ENCODE peak calls at places on chromosomes 16 and 17, in six cellular contexts. One of them, this sample, is unnamed.
A peak's percentile ranks its signal among the peaks of the same experiment; 100 is the strongest.

GRCh38 chr17:5499790-5500189 is 13.4 kb downstream of the MIS12 start:
- DNase-seq in tibial artery: no peak
- DNase-seq in A549: no peak
- DNase-seq in hepatocyte: peak; percentile 39
- DNase-seq in neuronal stem cell: peak; percentile 35
- DNase-seq in effector memory CD4-positive, alpha-beta T cell: no peak
- DNase-seq in this sample: no peak

GRCh38 chr17:16106161-16106891 is 106.7 kb downstream of the TTC19 start:
- DNase-seq in hepatocyte: peak; percentile 34
- DNase-seq in A549: no peak
- DNase-seq in effector memory CD4-positive, alpha-beta T cell: no peak
- DNase-seq in tibial artery: no peak
- DNase-seq in neuronal stem cell: no peak
- DNase-seq in this sample: no peak

GRCh38 chr17:78433780-78434335 is 55.4 kb downstream of the PGS1 start:
- DNase-seq in A549: no peak
- DNase-seq in hepatocyte: no peak
- DNase-seq in tibial artery: no peak
- DNase-seq in neuronal stem cell: no peak
- DNase-seq in effector memory CD4-positive, alpha-beta T cell: no peak
- DNase-seq in this sample: no peak

GRCh38 chr17:11318207-11318606 is 77.2 kb downstream of the SHISA6 start:
- DNase-seq in tibial artery: no peak
- DNase-seq in effector memory CD4-positive, alpha-beta T cell: no peak
- DNase-seq in hepatocyte: no peak
- DNase-seq in A549: no peak
- DNase-seq in neuronal stem cell: no peak
- DNase-seq in this sample: no peak

GRCh38 chr16:78364501-78364900 is 265.0 kb downstream of the WWOX start:
- DNase-seq in hepatocyte: no peak
- DNase-seq in tibial artery: no peak
- DNase-seq in neuronal stem cell: no peak
- DNase-seq in effector memory CD4-positive, alpha-beta T cell: no peak
- DNase-seq in A549: no peak
- DNase-seq in this sample: no peak

GRCh38 chr17:61457226-61457983 is 5.2 kb downstream of the TBX4 start:
- DNase-seq in effector memory CD4-positive, alpha-beta T cell: no peak
- DNase-seq in tibial artery: no peak
- DNase-seq in A549: no peak
- DNase-seq in neuronal stem cell: no peak
- DNase-seq in hepatocyte: no peak
- DNase-seq in this sample: no peak

GRCh38 chr16:53220585-53220984 is 165.8 kb downstream of the CHD9 start:
- DNase-seq in effector memory CD4-positive, alpha-beta T cell: no peak
- DNase-seq in tibial artery: no peak
- DNase-seq in neuronal stem cell: no peak
- DNase-seq in A549: no peak
- DNase-seq in hepatocyte: peak; percentile 5
- DNase-seq in this sample: no peak

GRCh38 chr16:68083239-68083781 is 1.9 kb upstream of the NFATC3 start:
- DNase-seq in hepatocyte: no peak
- DNase-seq in neuronal stem cell: no peak
- DNase-seq in effector memory CD4-positive, alpha-beta T cell: no peak
- DNase-seq in tibial artery: no peak
- DNase-seq in A549: no peak
- DNase-seq in this sample: no peak

GRCh38 chr16:48500981-48501380 is 109.0 kb downstream of the N4BP1 start:
- DNase-seq in tibial artery: no peak
- DNase-seq in neuronal stem cell: no peak
- DNase-seq in effector memory CD4-positive, alpha-beta T cell: no peak
- DNase-seq in A549: no peak
- DNase-seq in hepatocyte: no peak
- DNase-seq in this sample: no peak

GRCh38 chr16:83895243-83895642 is 3.7 kb upstream of the MLYCD start:
- DNase-seq in hepatocyte: no peak
- DNase-seq in effector memory CD4-positive, alpha-beta T cell: no peak
- DNase-seq in A549: no peak
- DNase-seq in tibial artery: no peak
- DNase-seq in neuronal stem cell: no peak
- DNase-seq in this sample: no peak

GRCh38 chr17:77490361-77491183 is 349.8 kb downstream of the SEC14L1 start:
- DNase-seq in neuronal stem cell: no peak
- DNase-seq in effector memory CD4-positive, alpha-beta T cell: no peak
- DNase-seq in A549: no peak
- DNase-seq in hepatocyte: no peak
- DNase-seq in tibial artery: no peak
- DNase-seq in this sample: no peak

GRCh38 chr17:16052486-16052885 is 52.9 kb downstream of the TTC19 start:
- DNase-seq in hepatocyte: no peak
- DNase-seq in neuronal stem cell: no peak
- DNase-seq in tibial artery: no peak
- DNase-seq in effector memory CD4-positive, alpha-beta T cell: no peak
- DNase-seq in A549: no peak
- DNase-seq in this sample: no peak

GRCh38 chr17:32854834-32855389 is 22.0 kb downstream of the MYO1D start:
- DNase-seq in neuronal stem cell: no peak
- DNase-seq in A549: no peak
- DNase-seq in effector memory CD4-positive, alpha-beta T cell: no peak
- DNase-seq in hepatocyte: peak; percentile 21
- DNase-seq in tibial artery: no peak
- DNase-seq in this sample: no peak

GRCh38 chr17:39740357-39741111 is 2.8 kb downstream of the GRB7 start:
- DNase-seq in hepatocyte: peak; percentile 75
- DNase-seq in effector memory CD4-positive, alpha-beta T cell: no peak
- DNase-seq in tibial artery: no peak
- DNase-seq in A549: peak; percentile 60
- DNase-seq in neuronal stem cell: no peak
- DNase-seq in this sample: peak; percentile 60

GRCh38 chr16:88633684-88634140 is 4.7 kb upstream of the IL17C start:
- DNase-seq in A549: peak; percentile 53
- DNase-seq in tibial artery: peak; percentile 37
- DNase-seq in effector memory CD4-positive, alpha-beta T cell: peak; percentile 53
- DNase-seq in neuronal stem cell: no peak
- DNase-seq in hepatocyte: peak; percentile 69
- DNase-seq in this sample: peak; percentile 60

GRCh38 chr17:32445976-32446375 is 1.7 kb downstream of the PSMD11 start:
- DNase-seq in A549: peak; percentile 35
- DNase-seq in hepatocyte: no peak
- DNase-seq in neuronal stem cell: no peak
- DNase-seq in tibial artery: no peak
- DNase-seq in effector memory CD4-positive, alpha-beta T cell: no peak
- DNase-seq in this sample: no peak

GRCh38 chr16:66416136-66416535 is 11.0 kb upstream of the BEAN1 start:
- DNase-seq in tibial artery: no peak
- DNase-seq in A549: no peak
- DNase-seq in neuronal stem cell: no peak
- DNase-seq in hepatocyte: no peak
- DNase-seq in effector memory CD4-positive, alpha-beta T cell: no peak
- DNase-seq in this sample: no peak

GRCh38 chr16:89363621-89364393 is 126.6 kb downstream of the ANKRD11 start:
- DNase-seq in hepatocyte: peak; percentile 63
- DNase-seq in effector memory CD4-positive, alpha-beta T cell: peak; percentile 57
- DNase-seq in A549: peak; percentile 65
- DNase-seq in tibial artery: no peak
- DNase-seq in neuronal stem cell: no peak
- DNase-seq in this sample: peak; percentile 51

GRCh38 chr17:72369366-72369765 is 248.5 kb downstream of the SOX9 start:
- DNase-seq in A549: no peak
- DNase-seq in hepatocyte: no peak
- DNase-seq in tibial artery: no peak
- DNase-seq in neuronal stem cell: no peak
- DNase-seq in effector memory CD4-positive, alpha-beta T cell: no peak
- DNase-seq in this sample: no peak

GRCh38 chr17:67528751-67529436 is 151.8 kb downstream of the PITPNC1 start:
- DNase-seq in hepatocyte: peak; percentile 88
- DNase-seq in effector memory CD4-positive, alpha-beta T cell: no peak
- DNase-seq in neuronal stem cell: peak; percentile 40
- DNase-seq in A549: peak; percentile 81
- DNase-seq in tibial artery: peak; percentile 71
- DNase-seq in this sample: peak; percentile 71

GRCh38 chr16:20952144-20952797 is 51.7 kb downstream of the LYRM1 start:
- DNase-seq in effector memory CD4-positive, alpha-beta T cell: no peak
- DNase-seq in neuronal stem cell: no peak
- DNase-seq in tibial artery: no peak
- DNase-seq in A549: no peak
- DNase-seq in hepatocyte: no peak
- DNase-seq in this sample: no peak

DNA sequence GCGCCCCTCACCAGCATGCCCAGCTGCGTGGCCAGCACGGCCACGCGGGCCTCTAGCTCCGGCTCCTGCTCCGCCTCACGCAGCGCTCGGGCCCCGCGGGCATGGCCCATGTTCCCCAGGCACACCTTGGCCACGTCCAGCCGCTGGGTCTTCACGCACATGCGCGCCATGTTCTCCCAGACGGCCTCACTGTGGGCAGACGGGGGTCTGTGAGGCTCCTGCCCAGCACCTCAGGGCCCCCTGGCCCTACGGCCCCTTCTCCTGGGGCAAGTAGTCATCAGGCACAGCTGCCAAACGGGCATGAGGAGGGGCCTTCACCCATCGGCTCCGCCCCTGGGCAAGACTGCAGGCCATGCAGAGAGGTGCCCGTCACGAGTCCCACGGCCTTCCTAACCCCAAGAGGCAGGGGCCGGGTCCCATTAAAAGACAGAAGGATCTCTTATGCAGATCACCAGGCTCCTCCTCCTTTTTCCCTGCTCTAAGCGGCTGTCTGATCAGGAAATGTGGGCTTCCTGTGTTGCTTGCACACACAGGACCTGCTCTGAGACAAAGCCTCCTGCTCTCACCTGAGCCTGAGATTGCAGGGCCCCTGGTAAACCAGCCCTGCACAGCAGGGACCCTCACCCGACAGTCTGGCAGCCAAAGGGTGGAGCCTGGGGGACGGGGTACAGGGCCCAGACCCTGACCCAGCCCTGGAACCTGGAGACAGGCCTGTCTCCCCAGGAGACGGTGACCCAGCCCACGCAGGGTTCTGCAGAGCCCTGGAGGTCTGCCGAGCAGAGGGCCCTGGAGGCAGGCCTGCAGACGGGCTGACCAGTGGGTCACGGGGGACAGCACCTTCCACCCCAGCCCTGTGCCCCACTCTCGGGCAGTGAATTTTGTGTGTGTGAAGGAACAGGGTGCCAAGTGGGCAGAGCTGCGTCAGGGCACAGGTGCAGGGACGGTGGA is 6.6 kb upstream of the TMEM204 start:
- DNase-seq in neuronal stem cell: no peak
- DNase-seq in effector memory CD4-positive, alpha-beta T cell: no peak
- DNase-seq in A549: no peak
- DNase-seq in hepatocyte: no peak
- DNase-seq in tibial artery: no peak
- DNase-seq in this sample: no peak
- H3K4me1 ChIP-seq in neuronal stem cell: no peaks in the 10 kb centered on the region
- H3K4me1 ChIP-seq in effector memory CD4-positive, alpha-beta T cell: peaks cover 21% of the 10 kb centered on the region
- H3K4me1 ChIP-seq in A549: no peaks in the 10 kb centered on the region
- H3K4me1 ChIP-seq in hepatocyte: peaks cover 19% of the 10 kb centered on the region
- H3K4me1 ChIP-seq in tibial artery: no peaks in the 10 kb centered on the region
- H3K4me1 ChIP-seq in this sample: peaks cover 5% of the 10 kb centered on the region

DNA sequence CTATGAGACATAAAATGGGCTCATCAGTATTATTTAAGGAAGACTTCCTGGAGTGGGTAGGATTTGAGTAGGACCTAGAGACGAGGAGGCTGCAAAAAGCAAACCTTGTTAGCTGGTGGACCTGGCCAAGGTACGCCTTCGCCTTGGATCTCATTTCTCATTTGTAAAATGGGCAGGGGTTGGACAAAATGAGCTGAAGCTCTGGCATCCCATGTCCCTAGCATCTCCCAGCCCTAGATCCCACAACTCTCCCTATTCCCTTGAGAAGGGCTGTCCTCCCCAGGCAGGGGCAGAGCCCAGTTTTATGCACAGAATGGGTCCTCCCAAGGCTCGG is 306 bp upstream of the SPATA20 start:
- DNase-seq in hepatocyte: no peak
- DNase-seq in A549: no peak
- DNase-seq in neuronal stem cell: no peak
- DNase-seq in effector memory CD4-positive, alpha-beta T cell: no peak
- DNase-seq in tibial artery: no peak
- DNase-seq in this sample: no peak
- H3K4me3 ChIP-seq in hepatocyte: no peak overlapping the region
- H3K4me3 ChIP-seq in A549: no peak overlapping the region
- H3K4me3 ChIP-seq in neuronal stem cell: peak overlapping the region; percentile 59
- H3K4me3 ChIP-seq in effector memory CD4-positive, alpha-beta T cell: peak overlapping the region; percentile 42
- H3K4me3 ChIP-seq in tibial artery: peak overlapping the region; percentile 55
- H3K4me3 ChIP-seq in this sample: peak overlapping the region; percentile 48

GRCh38 chr17:80453126-80453979 is 23.1 kb downstream of the NPTX1 start:
- DNase-seq in neuronal stem cell: no peak
- DNase-seq in effector memory CD4-positive, alpha-beta T cell: no peak
- DNase-seq in A549: no peak
- DNase-seq in hepatocyte: no peak
- DNase-seq in tibial artery: no peak
- DNase-seq in this sample: no peak
- H3K27ac ChIP-seq in neuronal stem cell: no peak overlapping the region
- H3K27ac ChIP-seq in effector memory CD4-positive, alpha-beta T cell: no peak overlapping the region
- H3K27ac ChIP-seq in A549: peak overlapping the region; percentile 96
- H3K27ac ChIP-seq in hepatocyte: no peak overlapping the region
- H3K27ac ChIP-seq in tibial artery: no peak overlapping the region
- H3K27ac ChIP-seq in this sample: no peak overlapping the region

DNA sequence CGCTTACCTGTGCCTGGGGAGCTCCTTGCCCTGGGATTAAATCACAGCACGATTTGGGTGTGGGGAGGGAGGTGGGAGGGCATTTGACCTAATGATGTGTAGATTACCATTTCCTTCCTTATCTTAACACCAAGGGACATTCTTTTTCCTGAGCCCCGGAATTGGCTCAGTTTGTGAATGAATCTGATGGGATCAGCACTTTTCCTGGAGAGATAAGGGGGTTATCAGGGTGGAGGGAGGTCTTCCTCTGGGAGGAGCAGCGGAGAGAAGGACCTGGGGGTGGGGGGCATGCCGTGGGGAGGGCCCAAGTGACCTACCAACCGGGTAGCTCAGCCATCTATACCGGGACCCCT is 90.0 kb upstream of the LHX1 start:
- DNase-seq in tibial artery: no peak
- DNase-seq in hepatocyte: no peak
- DNase-seq in effector memory CD4-positive, alpha-beta T cell: no peak
- DNase-seq in A549: no peak
- DNase-seq in neuronal stem cell: no peak
- DNase-seq in this sample: no peak
- H3K4me1 ChIP-seq in tibial artery: no peaks in the 10 kb centered on the region
- H3K4me1 ChIP-seq in hepatocyte: no peaks in the 10 kb centered on the region
- H3K4me1 ChIP-seq in effector memory CD4-positive, alpha-beta T cell: no peaks in the 10 kb centered on the region
- H3K4me1 ChIP-seq in A549: peaks cover 36% of the 10 kb centered on the region
- H3K4me1 ChIP-seq in neuronal stem cell: no peaks in the 10 kb centered on the region
- H3K4me1 ChIP-seq in this sample: no peaks in the 10 kb centered on the region

GRCh38 chr16:80902306-80903154 is 98.1 kb upstream of the CDYL2 start:
- DNase-seq in A549: no peak
- DNase-seq in neuronal stem cell: no peak
- DNase-seq in tibial artery: no peak
- DNase-seq in effector memory CD4-positive, alpha-beta T cell: no peak
- DNase-seq in hepatocyte: no peak
- DNase-seq in this sample: no peak

GRCh38 chr16:80903616-80904015 is 99.2 kb upstream of the CDYL2 start:
- DNase-seq in tibial artery: no peak
- DNase-seq in neuronal stem cell: no peak
- DNase-seq in hepatocyte: no peak
- DNase-seq in effector memory CD4-positive, alpha-beta T cell: no peak
- DNase-seq in A549: no peak
- DNase-seq in this sample: no peak

GRCh38 chr16:80900593-80900954 is 96.2 kb upstream of the CDYL2 start:
- DNase-seq in A549: no peak
- DNase-seq in effector memory CD4-positive, alpha-beta T cell: no peak
- DNase-seq in neuronal stem cell: no peak
- DNase-seq in tibial artery: no peak
- DNase-seq in hepatocyte: no peak
- DNase-seq in this sample: no peak

GRCh38 chr16:80896778-80897177 is 92.4 kb upstream of the CDYL2 start:
- DNase-seq in A549: no peak
- DNase-seq in hepatocyte: no peak
- DNase-seq in effector memory CD4-positive, alpha-beta T cell: no peak
- DNase-seq in neuronal stem cell: no peak
- DNase-seq in tibial artery: no peak
- DNase-seq in this sample: no peak

GRCh38 chr16:80899804-80900592 is 95.6 kb upstream of the CDYL2 start:
- DNase-seq in neuronal stem cell: no peak
- DNase-seq in A549: no peak
- DNase-seq in hepatocyte: peak; percentile 41
- DNase-seq in tibial artery: peak; percentile 89
- DNase-seq in effector memory CD4-positive, alpha-beta T cell: no peak
- DNase-seq in this sample: peak; percentile 39
- H3K4me3 ChIP-seq in neuronal stem cell: no peak overlapping the region
- H3K4me3 ChIP-seq in A549: no peak overlapping the region
- H3K4me3 ChIP-seq in hepatocyte: no peak overlapping the region
- H3K4me3 ChIP-seq in tibial artery: peak overlapping the region; percentile 14
- H3K4me3 ChIP-seq in effector memory CD4-positive, alpha-beta T cell: no peak overlapping the region
- H3K4me3 ChIP-seq in this sample: no peak overlapping the region

This sample was measured in transverse colon.